ENCODE peak calls at places on chromosomes 5 and 9, in seven cellular contexts. U is HAP-1, L is adipocyte, G is AG10803, Q is cardiac muscle cell, D is NB4, O is lower leg skin. K is an unnamed sample.

GRCh38 chr9:69600314-69601047 is 71.7 kb downstream of the APBA1 start:
- DNase-seq in U (no peak), L (no peak), G (no peak), Q (no peak), D (no peak), O (no peak), K (no peak)

GRCh38 chr5:35470866-35471265 is 146.8 kb upstream of the SPEF2 start:
- DNase-seq in U (no peak), L (peak), G (peak), Q (peak), D (no peak), O (no peak), K (no peak)

GRCh38 chr5:112737088-112737471 is 605 bp upstream of the APC start:
- DNase-seq in U (no peak), L (peak), G (no peak), Q (peak), D (peak), O (no peak), K (no peak)

GRCh38 chr5:171309526-171310333 is 682 bp downstream of the TLX3 start:
- DNase-seq in U (peak), L (no peak), G (no peak), Q (no peak), D (no peak), O (peak), K (no peak)

GRCh38 chr5:79853676-79854418 is 137.2 kb downstream of the MTX3 start:
- DNase-seq in U (no peak), L (no peak), G (no peak), Q (peak), D (peak), O (peak), K (no peak)

GRCh38 chr5:122500245-122501086 is 188.4 kb downstream of the SNCAIP start:
- DNase-seq in U (peak), L (peak), G (peak), Q (peak), D (peak), O (no peak), K (no peak)

GRCh38 chr5:57650360-57651069 is 167.9 kb upstream of the ACTBL2 start:
- DNase-seq in U (peak), L (peak), G (peak), Q (peak), D (peak), O (no peak), K (peak)

GRCh38 chr9:125361837-125362531 is 100.4 kb downstream of the GAPVD1 start:
- DNase-seq in U (no peak), L (no peak), G (no peak), Q (peak), D (peak), O (no peak), K (no peak)

GRCh38 chr9:35432076-35432475 is 57.8 kb upstream of the RUSC2 start:
- DNase-seq in U (no peak), L (no peak), G (no peak), Q (no peak), D (no peak), O (no peak), K (no peak)

GRCh38 chr5:1471997-1472963 is 27.0 kb upstream of the SLC6A3 start:
- DNase-seq in U (no peak), L (no peak), G (no peak), Q (no peak), D (no peak), O (peak), K (no peak)

GRCh38 chr5:99032234-99033013 is 103.6 kb upstream of the CHD1 start:
- DNase-seq in U (peak), L (peak), G (peak), Q (peak), D (peak), O (no peak), K (no peak)

GRCh38 chr9:7461791-7462190 is 337.8 kb downstream of the DMAC1 start:
- DNase-seq in U (no peak), L (no peak), G (no peak), Q (no peak), D (no peak), O (no peak), K (no peak)

GRCh38 chr9:84615574-84615973 is 54.0 kb upstream of the NTRK2 start:
- DNase-seq in U (no peak), L (no peak), G (no peak), Q (no peak), D (peak), O (no peak), K (peak)

GRCh38 chr5:9454012-9454481 is 91.8 kb downstream of the SEMA5A start:
- DNase-seq in U (no peak), L (no peak), G (peak), Q (no peak), D (no peak), O (no peak), K (no peak)

GRCh38 chr9:137077758-137078693 is 709 bp downstream of the UAP1L1 start:
- DNase-seq in U (peak), L (peak), G (no peak), Q (peak), D (no peak), O (no peak), K (no peak)

DNA sequence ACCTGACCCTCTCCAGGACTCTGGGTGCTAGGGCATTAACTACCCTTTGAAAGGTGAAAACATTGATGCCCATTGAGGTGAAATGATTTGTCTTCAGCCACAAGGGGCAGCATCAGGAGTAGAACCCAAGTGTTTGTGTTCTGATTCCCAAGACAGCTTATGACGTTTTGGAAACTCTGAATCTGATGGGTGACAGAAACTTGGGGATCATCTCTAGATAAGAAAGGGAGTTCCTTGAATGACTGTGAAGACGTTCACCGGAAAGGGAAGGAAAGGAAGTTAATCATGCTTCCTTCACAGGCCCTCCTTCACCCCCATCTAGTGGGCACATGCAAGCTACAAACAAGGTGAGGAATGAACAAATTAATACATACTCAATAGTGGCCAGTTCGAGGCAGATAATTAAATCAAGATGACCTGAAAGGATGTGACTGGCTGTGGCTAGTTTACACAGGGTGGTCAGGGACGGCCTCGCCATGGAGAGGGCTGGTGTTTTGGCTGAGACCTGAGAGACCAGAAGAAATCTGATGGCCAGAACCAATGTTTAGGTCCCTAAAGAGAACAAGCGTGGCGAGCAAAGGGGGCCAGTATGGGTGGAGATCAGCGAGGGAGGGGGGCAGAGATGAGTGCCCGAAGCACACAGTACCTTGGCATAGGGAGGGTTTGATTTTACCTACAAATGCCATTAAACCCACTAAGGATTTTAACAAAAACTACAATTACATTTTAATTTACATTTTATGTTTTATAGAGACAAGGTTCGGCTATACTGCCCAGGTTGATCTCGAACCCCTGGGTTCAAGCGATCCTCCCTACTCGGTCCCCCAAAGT is 937 bp upstream of the SLC26A2 start:
- DNase-seq in U (peak), L (peak), G (peak), Q (peak), D (peak), O (no peak), K (no peak)
- H3K4me3 ChIP-seq in U (peak), L (peak), G (peak), Q (peak), D (peak), O (peak), K (peak)

GRCh38 chr9:123893831-123894460 is 36.0 kb downstream of the DENND1A start:
- DNase-seq in U (no peak), L (peak), G (peak), Q (peak), D (no peak), O (no peak), K (peak)
- H3K4me3 ChIP-seq in U (no peak), L (peak), G (no peak), Q (no peak), D (no peak), O (no peak), K (no peak)

GRCh38 chr9:129489838-129490582 is 130.9 kb downstream of the C9orf50 start:
- DNase-seq in U (peak), L (peak), G (peak), Q (peak), D (no peak), O (no peak), K (no peak)

GRCh38 chr9:129493002-129493713 is 127.7 kb downstream of the C9orf50 start:
- DNase-seq in U (no peak), L (no peak), G (no peak), Q (no peak), D (no peak), O (no peak), K (no peak)

GRCh38 chr9:129493714-129494047 is 127.2 kb downstream of the C9orf50 start:
- DNase-seq in U (no peak), L (no peak), G (no peak), Q (no peak), D (no peak), O (no peak), K (no peak)

GRCh38 chr9:129491486-129491855 is 129.4 kb downstream of the C9orf50 start:
- DNase-seq in U (no peak), L (no peak), G (no peak), Q (no peak), D (no peak), O (peak), K (no peak)

DNA sequence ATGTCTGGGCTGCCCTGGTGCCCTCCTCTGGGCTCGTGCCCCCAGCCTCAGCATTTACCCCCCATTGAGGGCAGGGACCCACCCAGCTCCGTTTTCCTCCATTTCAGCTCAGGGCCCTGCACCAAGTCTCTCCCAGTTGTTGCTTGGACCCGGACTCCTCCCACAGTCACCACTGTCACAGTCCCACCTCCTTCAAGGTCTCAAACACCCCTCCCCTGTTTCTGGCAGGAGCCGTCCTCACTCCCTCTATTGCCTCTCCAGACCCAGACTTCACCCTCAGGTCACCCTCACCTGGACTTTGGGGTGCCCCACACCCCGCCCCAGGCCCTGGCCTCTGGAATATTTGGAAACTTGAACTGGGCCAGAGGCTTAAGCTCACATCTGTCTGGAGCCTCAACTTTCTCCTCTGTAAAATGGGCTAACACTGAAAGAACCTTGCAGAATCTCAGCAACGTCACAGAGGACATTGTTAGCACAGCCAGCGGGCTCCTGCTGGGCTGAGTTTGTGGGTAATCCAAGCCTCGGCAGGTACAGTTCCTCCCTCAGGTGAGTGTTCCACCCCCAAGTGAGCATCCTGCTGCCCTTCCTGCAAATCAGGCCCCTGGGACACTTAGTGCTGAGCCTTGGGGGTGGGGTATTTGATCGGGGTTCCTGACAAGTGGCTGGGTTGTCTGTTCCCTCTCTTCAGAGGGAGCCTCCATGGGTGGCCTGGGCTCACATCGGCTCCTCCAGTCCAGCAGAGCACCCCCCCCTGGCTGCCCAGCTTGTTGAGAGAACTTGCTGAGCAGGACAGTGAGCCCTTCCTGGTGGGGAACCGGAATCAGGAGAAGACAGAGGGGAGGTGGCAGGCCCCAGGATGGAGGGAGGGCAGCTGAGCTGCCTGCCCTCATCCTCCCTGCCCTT is 130.1 kb downstream of the C9orf50 start:
- DNase-seq in U (peak), L (no peak), G (no peak), Q (no peak), D (no peak), O (peak), K (no peak)
- H3K4me3 ChIP-seq in U (peak), L (peak), G (peak), Q (no peak), D (no peak), O (no peak), K (peak)

GRCh38 chr9:14029811-14030210 is 284.1 kb downstream of the NFIB start:
- DNase-seq in U (no peak), L (peak), G (no peak), Q (peak), D (no peak), O (no peak), K (no peak)
- H3K4me3 ChIP-seq in U (no peak), L (no peak), G (peak), Q (no peak), D (no peak), O (no peak), K (peak)

DNA sequence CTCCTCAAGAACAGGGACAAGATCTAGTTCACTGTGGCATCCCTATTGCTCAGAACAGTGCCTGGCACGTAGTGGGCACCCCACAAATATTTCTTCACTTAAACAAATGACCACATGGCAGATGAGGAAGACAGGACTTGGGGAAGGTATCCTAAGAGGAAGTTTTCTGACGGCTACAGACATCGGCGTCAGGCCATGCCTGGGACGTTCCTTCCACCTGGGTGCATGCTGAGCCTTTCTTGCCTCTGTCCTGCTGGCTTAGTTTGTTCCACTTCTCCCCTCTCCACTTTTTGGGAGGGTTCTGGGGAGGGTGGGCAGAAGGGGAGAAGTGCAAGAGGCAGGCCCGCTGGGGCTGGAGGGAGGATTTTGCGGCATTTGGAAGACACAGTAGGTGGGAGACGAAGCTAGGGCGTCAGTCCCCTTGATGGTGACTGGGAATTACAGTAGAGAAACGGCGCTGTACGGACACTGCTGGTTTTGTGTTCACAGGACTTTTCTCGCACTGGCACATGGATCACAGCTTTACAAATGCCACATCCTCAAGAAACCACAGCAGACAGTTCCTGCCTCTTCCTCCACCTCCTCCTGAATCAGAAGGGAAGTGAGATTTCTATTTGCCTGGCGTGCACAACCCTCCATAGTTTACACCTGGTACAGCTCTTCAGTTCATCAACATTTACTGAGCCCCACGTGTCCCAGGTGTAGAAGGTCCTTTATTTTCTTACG is 60.4 kb downstream of the NEURL1B start:
- DNase-seq in U (no peak), L (no peak), G (no peak), Q (no peak), D (peak), O (no peak), K (no peak)
- H3K4me3 ChIP-seq in U (no peak), L (no peak), G (no peak), Q (no peak), D (no peak), O (no peak), K (no peak)

GRCh38 chr5:55159763-55160492 is at the start of gene GPX8:
- DNase-seq in U (peak), L (peak), G (peak), Q (peak), D (peak), O (no peak), K (peak)
- H3K4me3 ChIP-seq in U (peak), L (peak), G (peak), Q (peak), D (no peak), O (peak), K (peak)

GRCh38 chr5:60538955-60539866 is 160.8 kb downstream of the DEPDC1B start:
- DNase-seq in U (no peak), L (no peak), G (no peak), Q (peak), D (no peak), O (no peak), K (no peak)

GRCh38 chr5:60545526-60545925 is 154.4 kb downstream of the DEPDC1B start:
- DNase-seq in U (no peak), L (no peak), G (no peak), Q (no peak), D (no peak), O (no peak), K (no peak)

GRCh38 chr5:60541980-60542379 is 158.0 kb downstream of the DEPDC1B start:
- DNase-seq in U (no peak), L (peak), G (peak), Q (peak), D (peak), O (no peak), K (no peak)

GRCh38 chr5:60544162-60544561 is 155.8 kb downstream of the DEPDC1B start:
- DNase-seq in U (no peak), L (no peak), G (no peak), Q (no peak), D (no peak), O (no peak), K (no peak)

DNA sequence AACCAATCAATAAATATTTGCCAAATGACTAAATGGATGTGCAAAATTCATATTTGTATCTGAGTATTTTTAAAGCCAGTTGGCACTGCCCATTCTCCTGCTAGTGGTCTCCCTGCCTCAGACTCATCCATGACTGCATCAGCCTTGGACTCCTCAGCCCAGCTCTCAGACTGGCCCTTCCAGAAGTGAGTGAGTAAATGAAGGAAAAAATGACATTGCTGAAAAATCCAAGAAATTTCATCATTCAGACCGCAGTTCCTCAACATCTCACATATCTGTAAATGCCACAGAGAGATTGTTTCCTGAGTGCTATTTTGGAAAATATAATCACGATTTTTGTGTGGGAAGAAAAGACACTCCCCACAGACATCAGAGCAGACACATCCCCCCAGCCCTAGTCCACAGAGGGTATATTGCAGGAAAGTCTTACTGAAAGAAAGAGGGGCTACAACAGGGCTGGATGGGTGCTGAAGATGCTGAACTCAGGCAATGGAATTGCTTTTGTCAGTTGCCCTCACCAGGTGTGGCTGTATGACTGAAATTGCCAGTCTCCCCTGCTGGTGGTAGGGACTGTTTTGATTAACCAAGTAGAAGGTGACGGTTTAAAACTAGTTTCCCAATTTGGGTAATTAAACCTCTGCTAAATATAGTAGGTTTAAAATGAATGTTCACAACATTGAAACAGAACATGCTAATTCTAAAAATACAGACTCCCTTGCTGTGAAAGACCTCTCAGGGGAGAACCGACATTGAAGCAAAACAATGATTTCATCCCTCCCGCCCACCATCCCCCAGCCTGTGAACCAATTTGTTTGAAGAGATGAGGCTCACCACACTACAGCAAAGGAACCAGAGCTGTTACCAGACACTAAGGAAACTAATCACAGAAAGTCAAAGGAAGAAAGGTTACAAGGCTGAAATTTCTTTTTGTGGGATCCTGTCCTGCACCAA is 158.8 kb downstream of the DEPDC1B start:
- DNase-seq in U (no peak), L (peak), G (peak), Q (peak), D (no peak), O (no peak), K (no peak)
- H3K4me3 ChIP-seq in U (no peak), L (peak), G (no peak), Q (no peak), D (no peak), O (no peak), K (no peak)

K was measured in esophagus muscularis mucosa.